ENCODE peak calls at places on chromosomes 5 and 9, in seven cellular contexts. One of them, this sample, is unnamed. For H3K4me1, the result is how much of the 10 kb centered on the place peaks cover.

GRCh38 chr5:36459191-36460135 is 146.9 kb upstream of the SLC1A3 start:
- DNase-seq in kidney: no peak
- DNase-seq in body of pancreas: no peak
- DNase-seq in adrenal gland: no peak
- DNase-seq in OCI-LY7: peak
- DNase-seq in adipocyte: no peak
- DNase-seq in A549: peak
- DNase-seq in this sample: no peak

GRCh38 chr9:109901191-109901590 is 121.2 kb downstream of the PALM2AKAP2 start:
- DNase-seq in body of pancreas: no peak
- DNase-seq in A549: no peak
- DNase-seq in adrenal gland: no peak
- DNase-seq in adipocyte: no peak
- DNase-seq in OCI-LY7: no peak
- DNase-seq in kidney: no peak
- DNase-seq in this sample: no peak

GRCh38 chr5:177429248-177430045 is 3.0 kb downstream of the GRK6 start:
- DNase-seq in adipocyte: no peak
- DNase-seq in OCI-LY7: peak
- DNase-seq in body of pancreas: peak
- DNase-seq in A549: no peak
- DNase-seq in kidney: peak
- DNase-seq in adrenal gland: peak
- DNase-seq in this sample: peak

GRCh38 chr9:78575041-78575440 is 278.1 kb downstream of the PSAT1 start:
- DNase-seq in OCI-LY7: no peak
- DNase-seq in body of pancreas: no peak
- DNase-seq in adrenal gland: no peak
- DNase-seq in adipocyte: no peak
- DNase-seq in A549: no peak
- DNase-seq in kidney: no peak
- DNase-seq in this sample: no peak

GRCh38 chr5:151173711-151174611 is 16.4 kb upstream of the ANXA6 start:
- DNase-seq in OCI-LY7: no peak
- DNase-seq in adipocyte: no peak
- DNase-seq in A549: no peak
- DNase-seq in adrenal gland: no peak
- DNase-seq in body of pancreas: no peak
- DNase-seq in kidney: no peak
- DNase-seq in this sample: no peak

GRCh38 chr5:83321656-83322055 is 149.9 kb upstream of the VCAN start:
- DNase-seq in adrenal gland: no peak
- DNase-seq in OCI-LY7: no peak
- DNase-seq in A549: no peak
- DNase-seq in body of pancreas: no peak
- DNase-seq in kidney: no peak
- DNase-seq in adipocyte: peak
- DNase-seq in this sample: no peak

GRCh38 chr5:157348049-157348400 is 82.1 kb downstream of the CYFIP2 start:
- DNase-seq in body of pancreas: no peak
- DNase-seq in A549: peak
- DNase-seq in adrenal gland: no peak
- DNase-seq in OCI-LY7: no peak
- DNase-seq in adipocyte: no peak
- DNase-seq in kidney: no peak
- DNase-seq in this sample: no peak

GRCh38 chr5:133227897-133228296 is 176.1 kb downstream of the HSPA4 start:
- DNase-seq in body of pancreas: no peak
- DNase-seq in adrenal gland: no peak
- DNase-seq in OCI-LY7: no peak
- DNase-seq in kidney: no peak
- DNase-seq in A549: no peak
- DNase-seq in adipocyte: no peak
- DNase-seq in this sample: no peak

GRCh38 chr5:94810281-94810680 is 191.8 kb downstream of the SLF1 start:
- DNase-seq in adipocyte: no peak
- DNase-seq in adrenal gland: no peak
- DNase-seq in A549: no peak
- DNase-seq in OCI-LY7: no peak
- DNase-seq in kidney: no peak
- DNase-seq in body of pancreas: no peak
- DNase-seq in this sample: no peak

GRCh38 chr9:94869415-94869838 is 142.9 kb downstream of the AOPEP start:
- DNase-seq in adipocyte: peak
- DNase-seq in body of pancreas: no peak
- DNase-seq in A549: peak
- DNase-seq in kidney: no peak
- DNase-seq in adrenal gland: peak
- DNase-seq in OCI-LY7: no peak
- DNase-seq in this sample: no peak

GRCh38 chr9:92507005-92507404 is 24.7 kb upstream of the ASPN start:
- DNase-seq in A549: no peak
- DNase-seq in body of pancreas: no peak
- DNase-seq in adipocyte: no peak
- DNase-seq in OCI-LY7: no peak
- DNase-seq in kidney: no peak
- DNase-seq in adrenal gland: no peak
- DNase-seq in this sample: no peak

GRCh38 chr5:57537831-57538230 is 55.2 kb upstream of the ACTBL2 start:
- DNase-seq in A549: no peak
- DNase-seq in adrenal gland: no peak
- DNase-seq in body of pancreas: no peak
- DNase-seq in OCI-LY7: no peak
- DNase-seq in kidney: no peak
- DNase-seq in adipocyte: no peak
- DNase-seq in this sample: no peak

GRCh38 chr9:70574222-70574837 is 159.9 kb upstream of the KLF9 start:
- DNase-seq in adrenal gland: no peak
- DNase-seq in adipocyte: peak
- DNase-seq in A549: no peak
- DNase-seq in OCI-LY7: no peak
- DNase-seq in kidney: no peak
- DNase-seq in body of pancreas: no peak
- DNase-seq in this sample: no peak

GRCh38 chr5:154779105-154779504 is 23.9 kb downstream of the LARP1 start:
- DNase-seq in A549: peak
- DNase-seq in OCI-LY7: no peak
- DNase-seq in body of pancreas: no peak
- DNase-seq in adipocyte: peak
- DNase-seq in adrenal gland: peak
- DNase-seq in kidney: no peak
- DNase-seq in this sample: no peak

GRCh38 chr5:179342577-179342976 is 2.7 kb downstream of the ADAMTS2 start:
- DNase-seq in OCI-LY7: no peak
- DNase-seq in A549: no peak
- DNase-seq in body of pancreas: no peak
- DNase-seq in adrenal gland: no peak
- DNase-seq in kidney: peak
- DNase-seq in adipocyte: peak
- DNase-seq in this sample: no peak

GRCh38 chr9:98186236-98186635 is 6.2 kb downstream of the CORO2A start:
- DNase-seq in adipocyte: no peak
- DNase-seq in A549: no peak
- DNase-seq in kidney: no peak
- DNase-seq in adrenal gland: no peak
- DNase-seq in body of pancreas: no peak
- DNase-seq in OCI-LY7: no peak
- DNase-seq in this sample: no peak

GRCh38 chr5:131609774-131610173 is 25.3 kb downstream of the RAPGEF6 start:
- DNase-seq in adrenal gland: no peak
- DNase-seq in OCI-LY7: no peak
- DNase-seq in adipocyte: no peak
- DNase-seq in A549: no peak
- DNase-seq in kidney: no peak
- DNase-seq in body of pancreas: no peak
- DNase-seq in this sample: no peak

GRCh38 chr5:146089287-146089686 is 16.1 kb downstream of the PLAC8L1 start:
- DNase-seq in adrenal gland: no peak
- DNase-seq in A549: no peak
- DNase-seq in adipocyte: no peak
- DNase-seq in kidney: no peak
- DNase-seq in OCI-LY7: no peak
- DNase-seq in body of pancreas: no peak
- DNase-seq in this sample: no peak

GRCh38 chr5:108093186-108093585 is 288.7 kb downstream of the FBXL17 start:
- DNase-seq in A549: peak
- DNase-seq in kidney: no peak
- DNase-seq in body of pancreas: no peak
- DNase-seq in adrenal gland: no peak
- DNase-seq in adipocyte: peak
- DNase-seq in OCI-LY7: peak
- DNase-seq in this sample: no peak

GRCh38 chr9:107242073-107243063 is 40.7 kb upstream of the RAD23B start:
- DNase-seq in OCI-LY7: no peak
- DNase-seq in A549: no peak
- DNase-seq in kidney: no peak
- DNase-seq in body of pancreas: no peak
- DNase-seq in adipocyte: peak
- DNase-seq in adrenal gland: no peak
- DNase-seq in this sample: no peak

GRCh38 chr9:36597412-36598178 is 24.9 kb downstream of the MELK start:
- DNase-seq in adrenal gland: peak
- DNase-seq in A549: peak
- DNase-seq in adipocyte: peak
- DNase-seq in kidney: no peak
- DNase-seq in OCI-LY7: peak
- DNase-seq in body of pancreas: no peak
- DNase-seq in this sample: no peak

GRCh38 chr9:132986586-132986985 is 8.1 kb downstream of the GFI1B start:
- DNase-seq in body of pancreas: no peak
- DNase-seq in kidney: no peak
- DNase-seq in OCI-LY7: no peak
- DNase-seq in adipocyte: no peak
- DNase-seq in A549: no peak
- DNase-seq in adrenal gland: no peak
- DNase-seq in this sample: no peak

GRCh38 chr9:37903581-37903830 is 421 bp downstream of the SLC25A51 start:
- DNase-seq in OCI-LY7: no peak
- DNase-seq in adrenal gland: peak
- DNase-seq in kidney: no peak
- DNase-seq in adipocyte: peak
- DNase-seq in body of pancreas: peak
- DNase-seq in A549: no peak
- DNase-seq in this sample: no peak

GRCh38 chr5:126280820-126281219 is 142.4 kb upstream of the GRAMD2B start:
- DNase-seq in A549: no peak
- DNase-seq in adipocyte: no peak
- DNase-seq in OCI-LY7: no peak
- DNase-seq in kidney: no peak
- DNase-seq in adrenal gland: no peak
- DNase-seq in body of pancreas: no peak
- DNase-seq in this sample: no peak

GRCh38 chr9:94681508-94681907 is 42.2 kb upstream of the FBP1 start:
- DNase-seq in kidney: peak
- DNase-seq in A549: peak
- DNase-seq in OCI-LY7: peak
- DNase-seq in adrenal gland: peak
- DNase-seq in adipocyte: peak
- DNase-seq in body of pancreas: peak
- DNase-seq in this sample: peak

GRCh38 chr9:21970800-21971620 is 23.2 kb downstream of the CDKN2A start:
- DNase-seq in A549: no peak
- DNase-seq in adrenal gland: no peak
- DNase-seq in OCI-LY7: no peak
- DNase-seq in adipocyte: no peak
- DNase-seq in body of pancreas: no peak
- DNase-seq in kidney: peak
- DNase-seq in this sample: no peak
- H3K4me1 ChIP-seq in A549: under half
- H3K4me1 ChIP-seq in adrenal gland: under half
- H3K4me1 ChIP-seq in OCI-LY7: under half
- H3K4me1 ChIP-seq in adipocyte: under half
- H3K4me1 ChIP-seq in body of pancreas: under half
- H3K4me1 ChIP-seq in kidney: under half
- H3K4me1 ChIP-seq in this sample: under half

GRCh38 chr9:131722260-131722659 is 17.6 kb downstream of the RAPGEF1 start:
- DNase-seq in kidney: no peak
- DNase-seq in A549: no peak
- DNase-seq in adipocyte: no peak
- DNase-seq in adrenal gland: no peak
- DNase-seq in OCI-LY7: no peak
- DNase-seq in body of pancreas: no peak
- DNase-seq in this sample: peak
- H3K4me1 ChIP-seq in kidney: under half
- H3K4me1 ChIP-seq in A549: under half
- H3K4me1 ChIP-seq in adipocyte: under half
- H3K4me1 ChIP-seq in adrenal gland: under half
- H3K4me1 ChIP-seq in OCI-LY7: half or more
- H3K4me1 ChIP-seq in body of pancreas: under half
- H3K4me1 ChIP-seq in this sample: half or more

GRCh38 chr5:167577616-167578015 is 713.8 kb upstream of the WWC1 start:
- DNase-seq in body of pancreas: no peak
- DNase-seq in kidney: no peak
- DNase-seq in adipocyte: no peak
- DNase-seq in adrenal gland: no peak
- DNase-seq in A549: no peak
- DNase-seq in OCI-LY7: no peak
- DNase-seq in this sample: no peak
- H3K4me1 ChIP-seq in body of pancreas: under half
- H3K4me1 ChIP-seq in kidney: under half
- H3K4me1 ChIP-seq in adipocyte: under half
- H3K4me1 ChIP-seq in adrenal gland: under half
- H3K4me1 ChIP-seq in A549: under half
- H3K4me1 ChIP-seq in OCI-LY7: under half
- H3K4me1 ChIP-seq in this sample: under half

GRCh38 chr5:96124589-96124988 is 162.9 kb upstream of the ELL2 start:
- DNase-seq in adrenal gland: no peak
- DNase-seq in body of pancreas: no peak
- DNase-seq in A549: no peak
- DNase-seq in OCI-LY7: no peak
- DNase-seq in kidney: no peak
- DNase-seq in adipocyte: no peak
- DNase-seq in this sample: no peak

GRCh38 chr5:96120120-96120519 is 158.5 kb upstream of the ELL2 start:
- DNase-seq in OCI-LY7: no peak
- DNase-seq in A549: no peak
- DNase-seq in body of pancreas: no peak
- DNase-seq in kidney: no peak
- DNase-seq in adrenal gland: no peak
- DNase-seq in adipocyte: no peak
- DNase-seq in this sample: no peak

GRCh38 chr5:96123418-96123817 is 161.8 kb upstream of the ELL2 start:
- DNase-seq in OCI-LY7: no peak
- DNase-seq in A549: no peak
- DNase-seq in adrenal gland: no peak
- DNase-seq in kidney: no peak
- DNase-seq in body of pancreas: no peak
- DNase-seq in adipocyte: no peak
- DNase-seq in this sample: no peak

GRCh38 chr5:96117863-96118651 is 156.4 kb upstream of the ELL2 start:
- DNase-seq in adipocyte: peak
- DNase-seq in body of pancreas: no peak
- DNase-seq in OCI-LY7: no peak
- DNase-seq in kidney: no peak
- DNase-seq in adrenal gland: no peak
- DNase-seq in A549: peak
- DNase-seq in this sample: no peak

DNA sequence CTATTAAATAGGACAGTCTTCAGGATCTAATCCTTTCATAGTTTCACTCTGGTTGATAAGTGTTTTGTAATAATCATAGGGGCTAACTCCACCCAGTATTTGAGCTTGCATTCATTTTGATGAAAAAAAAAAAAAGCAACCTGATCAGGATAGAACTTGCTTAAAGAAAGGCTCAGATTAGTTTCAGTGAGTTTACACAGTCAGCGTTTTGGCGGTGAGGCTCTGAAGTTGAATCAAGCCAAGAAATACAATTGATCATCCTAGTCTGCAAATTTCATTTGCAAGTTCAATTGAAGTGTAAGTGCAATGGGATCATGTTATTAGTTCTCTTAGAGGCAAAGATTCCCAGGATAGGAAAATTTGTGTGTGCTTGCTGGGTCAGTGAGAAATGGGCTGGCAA is 159.7 kb upstream of the ELL2 start:
- DNase-seq in adipocyte: no peak
- DNase-seq in body of pancreas: no peak
- DNase-seq in adrenal gland: no peak
- DNase-seq in OCI-LY7: no peak
- DNase-seq in A549: no peak
- DNase-seq in kidney: no peak
- DNase-seq in this sample: no peak
- H3K4me1 ChIP-seq in adipocyte: under half
- H3K4me1 ChIP-seq in body of pancreas: half or more
- H3K4me1 ChIP-seq in adrenal gland: under half
- H3K4me1 ChIP-seq in OCI-LY7: under half
- H3K4me1 ChIP-seq in A549: under half
- H3K4me1 ChIP-seq in kidney: under half
- H3K4me1 ChIP-seq in this sample: under half